ENCODE peak calls at places on chromosome 10, in seven cellular contexts. X is H9, O is IMR-90, K is mesenchymal stem cell, F is neuronal stem cell, P is trophoblast cell, A is H1. M is an unnamed sample. For H3K4me1, the result is how much of the 10 kb centered on the place peaks cover.

GRCh38 chr10:48462482-48463020 is 142.3 kb downstream of the ARHGAP22 start:
- DNase-seq in A (peak), P (no peak), K (no peak), X (peak), O (no peak), F (no peak), M (no peak)

GRCh38 chr10:132421377-132422168 is 24.6 kb downstream of the PWWP2B start:
- DNase-seq in X (no peak), O (peak), K (peak), P (peak), F (no peak), A (no peak), M (no peak)

GRCh38 chr10:17607603-17608332 is 9.4 kb downstream of the HACD1 start:
- DNase-seq in X (no peak), O (peak), A (no peak), F (peak), P (peak), K (peak), M (peak)

GRCh38 chr10:131150126-131150525 is 161.4 kb downstream of the TCERG1L start:
- DNase-seq in P (no peak), K (no peak), A (no peak), O (no peak), F (no peak), X (no peak), M (no peak)

GRCh38 chr10:84181631-84182030 is 8.0 kb downstream of the GPR15LG start:
- DNase-seq in O (no peak), A (no peak), K (no peak), F (no peak), P (no peak), X (no peak), M (no peak)

GRCh38 chr10:117543999-117544728 is 1.6 kb downstream of the EMX2 start:
- DNase-seq in A (no peak), K (no peak), X (peak), O (no peak), F (no peak), P (no peak), M (peak)

GRCh38 chr10:77084431-77085144 is 553.0 kb downstream of the KCNMA1 start:
- DNase-seq in O (no peak), K (no peak), F (no peak), A (no peak), P (no peak), X (no peak), M (no peak)

GRCh38 chr10:133042816-133043215 is 44.9 kb upstream of the ADGRA1 start:
- DNase-seq in A (no peak), P (no peak), F (no peak), O (no peak), K (no peak), X (no peak), M (no peak)

GRCh38 chr10:119061926-119062325 is 18.7 kb downstream of the EIF3A start:
- DNase-seq in K (no peak), A (peak), O (no peak), P (no peak), F (no peak), X (no peak), M (no peak)

GRCh38 chr10:114754445-114755320 is 66.9 kb upstream of the FHIP2A start:
- DNase-seq in K (peak), O (peak), X (no peak), P (peak), F (no peak), A (no peak), M (peak)

GRCh38 chr10:16779375-16779774 is 37.8 kb downstream of the RSU1 start:
- DNase-seq in P (no peak), X (no peak), K (no peak), F (no peak), O (no peak), A (no peak), M (no peak)

GRCh38 chr10:26725837-26726727 is 28.6 kb downstream of the PDSS1 start:
- DNase-seq in A (no peak), O (peak), K (peak), F (peak), P (peak), X (no peak), M (peak)

GRCh38 chr10:130493446-130494198 is 357.4 kb downstream of the GLRX3 start:
- DNase-seq in A (no peak), X (no peak), F (no peak), O (no peak), K (no peak), P (peak), M (no peak)

GRCh38 chr10:92574545-92575377 is 868 bp upstream of the IDE start:
- DNase-seq in O (peak), F (peak), K (no peak), P (peak), X (no peak), A (no peak), M (peak)

GRCh38 chr10:44473146-44473545 is 88.2 kb upstream of the CXCL12 start:
- DNase-seq in O (no peak), X (no peak), A (no peak), P (no peak), K (no peak), F (no peak), M (no peak)

GRCh38 chr10:111128331-111129167 is 51.7 kb downstream of the ADRA2A start:
- DNase-seq in K (peak), F (no peak), O (peak), A (no peak), X (peak), P (peak), M (peak)

GRCh38 chr10:6089334-6090219 is 743 bp downstream of the RBM17 start:
- DNase-seq in X (peak), O (no peak), F (peak), P (peak), K (peak), A (peak), M (peak)

GRCh38 chr10:45374451-45375052 is 536 bp downstream of the ALOX5 start:
- DNase-seq in F (no peak), K (no peak), X (no peak), O (no peak), P (no peak), A (no peak), M (peak)

GRCh38 chr10:49737474-49738201 is 24.5 kb downstream of the OGDHL start:
- DNase-seq in K (no peak), O (no peak), F (no peak), P (no peak), X (no peak), A (no peak), M (no peak)

GRCh38 chr10:125068406-125068805 is 92.0 kb downstream of the CTBP2 start:
- DNase-seq in F (no peak), P (no peak), O (no peak), K (no peak), X (no peak), A (no peak), M (no peak)

GRCh38 chr10:26994743-26995142 is 105.6 kb downstream of the ANKRD26 start:
- DNase-seq in A (no peak), P (no peak), K (no peak), F (no peak), X (no peak), O (no peak), M (no peak)

GRCh38 chr10:35574924-35575352 is 30.2 kb upstream of the GJD4 start:
- DNase-seq in F (no peak), O (peak), K (peak), A (peak), X (peak), P (no peak), M (peak)

GRCh38 chr10:43939939-43940810 is 291.5 kb upstream of the ZNF32 start:
- DNase-seq in X (peak), O (peak), P (no peak), F (no peak), A (no peak), K (peak), M (peak)

GRCh38 chr10:60662917-60663614 is 115.2 kb upstream of the CDK1 start:
- DNase-seq in A (no peak), F (no peak), K (peak), O (peak), X (no peak), P (peak), M (peak)

GRCh38 chr10:23826399-23826798 is 382.5 kb upstream of the KIAA1217 start:
- DNase-seq in P (peak), K (no peak), X (peak), A (peak), O (no peak), F (peak), M (peak)

GRCh38 chr10:20457656-20458055 is 439.5 kb downstream of the NEBL start:
- DNase-seq in X (no peak), O (no peak), P (no peak), K (no peak), F (no peak), A (no peak), M (no peak)

GRCh38 chr10:116748041-116748440 is 5.7 kb upstream of the HSPA12A start:
- DNase-seq in A (no peak), F (no peak), O (peak), P (peak), K (peak), X (no peak), M (no peak)

GRCh38 chr10:30701471-30702173 is 72.1 kb upstream of the LYZL2 start:
- DNase-seq in A (no peak), O (peak), F (no peak), X (no peak), K (peak), P (no peak), M (peak)

GRCh38 chr10:92760609-92761008 is 70.9 kb downstream of the HHEX start:
- DNase-seq in A (no peak), P (no peak), F (no peak), X (no peak), O (peak), K (peak), M (no peak)

GRCh38 chr10:74150151-74151056 is at the start of gene AP3M1:
- DNase-seq in P (no peak), X (peak), A (peak), K (no peak), F (no peak), O (no peak), M (no peak)

GRCh38 chr10:131802991-131803390 is 97.8 kb upstream of the PPP2R2D start:
- DNase-seq in A (no peak), F (no peak), K (no peak), O (no peak), X (no peak), P (no peak), M (no peak)

GRCh38 chr10:55629792-55630490 is 731.1 kb downstream of the ZWINT start:
- DNase-seq in K (peak), A (peak), P (no peak), O (peak), X (peak), F (peak), M (peak)

GRCh38 chr10:80511984-80512634 is 25.6 kb upstream of the SH2D4B start:
- DNase-seq in P (no peak), K (no peak), O (no peak), F (no peak), A (no peak), X (no peak), M (no peak)
- H3K4me1 ChIP-seq in P (under half), K (under half), O (under half), F (under half), A (under half), X (under half), M (under half)

GRCh38 chr10:9061871-9062270 is 1007.4 kb downstream of the GATA3 start:
- DNase-seq in K (no peak), F (no peak), O (no peak), X (no peak), P (peak), A (no peak), M (no peak)

GRCh38 chr10:9052767-9053166 is 998.3 kb downstream of the GATA3 start:
- DNase-seq in A (no peak), F (no peak), X (no peak), P (no peak), O (no peak), K (no peak), M (no peak)

GRCh38 chr10:9060314-9060713 is 1005.8 kb downstream of the GATA3 start:
- DNase-seq in A (no peak), X (no peak), O (no peak), P (no peak), K (no peak), F (no peak), M (peak)

GRCh38 chr10:9051328-9051974 is 997.0 kb downstream of the GATA3 start:
- DNase-seq in X (no peak), K (no peak), O (no peak), P (no peak), A (no peak), F (no peak), M (peak)

DNA sequence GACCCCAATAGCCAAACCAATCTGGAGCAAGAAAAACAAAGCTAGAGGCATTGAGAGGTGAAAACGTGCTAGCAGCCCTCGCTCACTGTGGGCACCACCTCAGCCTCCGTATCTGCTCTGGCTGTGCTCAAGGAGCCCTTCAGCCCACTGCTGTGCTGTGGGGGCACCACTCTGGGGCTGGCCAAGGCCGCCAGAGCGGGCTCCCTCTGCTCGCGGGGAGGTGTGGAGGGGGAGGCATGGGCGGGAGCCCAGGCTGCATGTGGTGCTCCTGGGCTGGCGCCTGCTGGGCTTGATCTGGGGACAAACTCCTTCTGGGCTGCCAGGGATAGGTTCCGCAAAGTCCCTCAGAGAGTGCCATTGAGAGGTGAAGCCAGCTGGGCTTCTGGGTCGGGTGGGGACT is 1002.0 kb downstream of the GATA3 start:
- DNase-seq in O (no peak), X (no peak), P (no peak), K (no peak), F (no peak), A (no peak), M (no peak)
- H2AK5ac ChIP-seq in O (no peak), X (no peak), P (no peak), K (no peak), F (no peak), A (no peak), M (no peak)

GRCh38 chr10:59624951-59625350 is 84.7 kb downstream of the SLC16A9 start:
- DNase-seq in F (no peak), X (no peak), P (no peak), A (no peak), K (no peak), O (no peak), M (no peak)
- H3K18ac ChIP-seq in F (no peak), X (no peak), P (no peak), A (no peak), K (no peak), O (no peak), M (no peak)

GRCh38 chr10:71342850-71343773 is 24.1 kb downstream of the SLC29A3 start:
- DNase-seq in A (no peak), O (peak), K (peak), P (peak), F (no peak), X (no peak), M (no peak)

GRCh38 chr10:71338728-71339495 is 19.9 kb downstream of the SLC29A3 start:
- DNase-seq in P (peak), O (no peak), F (no peak), A (no peak), K (no peak), X (no peak), M (peak)

GRCh38 chr10:71336632-71337031 is 17.6 kb downstream of the SLC29A3 start:
- DNase-seq in A (no peak), X (no peak), O (no peak), F (no peak), K (no peak), P (no peak), M (no peak)

GRCh38 chr10:71337219-71337625 is 18.2 kb downstream of the SLC29A3 start:
- DNase-seq in F (no peak), A (peak), P (peak), X (no peak), O (no peak), K (no peak), M (no peak)

DNA sequence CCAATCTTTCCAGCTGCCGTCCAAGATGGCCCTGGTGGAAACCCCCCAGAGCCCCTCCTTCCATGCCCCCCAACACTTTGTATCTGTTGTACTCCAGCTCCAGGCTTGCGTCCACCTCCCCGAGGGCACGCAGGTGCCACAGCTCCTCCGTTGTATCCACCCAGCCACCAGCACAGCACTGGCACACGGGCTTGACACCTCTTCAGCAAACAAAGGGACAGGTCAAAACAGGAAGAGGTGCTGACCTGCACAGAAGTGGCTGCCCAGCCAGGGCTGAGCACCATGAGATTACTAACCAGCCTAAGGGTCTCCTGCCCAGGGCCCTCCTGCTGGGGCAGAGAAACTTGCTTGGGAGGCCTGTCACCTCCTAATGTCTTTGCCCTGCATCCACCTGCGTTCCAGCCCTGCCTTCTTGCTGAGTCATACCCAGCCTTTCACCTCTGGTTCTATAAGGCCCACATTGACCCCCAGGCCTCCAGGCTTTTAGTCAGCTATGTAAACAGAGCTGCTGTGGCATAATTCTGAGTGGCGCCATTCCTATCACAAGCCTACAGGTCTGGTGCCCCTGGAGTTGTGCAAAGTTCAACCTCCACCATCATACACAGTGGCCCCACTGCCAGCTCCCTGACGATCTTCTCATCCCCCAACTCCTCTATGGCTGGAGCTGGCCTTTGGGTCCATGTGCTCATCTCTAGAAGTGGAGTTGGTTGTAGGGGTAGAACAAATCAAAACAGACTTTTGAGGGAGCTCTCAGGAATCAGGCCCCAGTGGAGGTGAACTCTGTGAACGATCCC is 20.9 kb downstream of the SLC29A3 start:
- DNase-seq in X (no peak), K (no peak), A (no peak), P (peak), F (no peak), O (no peak), M (peak)
- H3K4me1 ChIP-seq in X (under half), K (under half), A (under half), P (under half), F (under half), O (under half), M (under half)